ENCODE peak calls at places on chromosomes 6 and 20, in nine cellular contexts. B, Q, N, Z, H, F, O, M and K are unnamed samples.

GRCh38 chr6:144417686-144418085 is 132.6 kb downstream of the UTRN start:
- DNase-seq in B (no peak), Q (no peak), N (no peak), Z (no peak), H (no peak), F (no peak), O (no peak), M (no peak), K (no peak)

GRCh38 chr6:29263001-29263400 is 38.5 kb upstream of the OR14J1 start:
- DNase-seq in B (no peak), Q (no peak), N (no peak), Z (no peak), H (no peak), F (no peak), O (no peak), M (no peak), K (no peak)

GRCh38 chr6:129368970-129369369 is 341.0 kb downstream of the ARHGAP18 start:
- DNase-seq in B (no peak), Q (no peak), N (no peak), Z (peak; percentile 10), H (no peak), F (no peak), O (no peak), M (no peak), K (peak; percentile 58)

GRCh38 chr6:41489284-41489851 is 56.8 kb upstream of the FOXP4 start:
- DNase-seq in B (no peak), Q (no peak), N (no peak), Z (peak; percentile 55), H (no peak), F (no peak), O (no peak), M (no peak), K (no peak)

GRCh38 chr20:38123021-38123587 is 42.0 kb downstream of the TGM2 start:
- DNase-seq in B (no peak), Q (no peak), N (no peak), Z (peak; percentile 68), H (no peak), F (no peak), O (no peak), M (no peak), K (peak; percentile 80)

GRCh38 chr6:89411269-89412070 is 603 bp downstream of the RRAGD start:
- DNase-seq in B (peak; percentile 8), Q (no peak), N (peak; percentile 18), Z (no peak), H (peak; percentile 33), F (no peak), O (no peak), M (no peak), K (no peak)

GRCh38 chr6:169269180-169270076 is 15.8 kb upstream of the THBS2 start:
- DNase-seq in B (no peak), Q (no peak), N (no peak), Z (peak; percentile 58), H (no peak), F (no peak), O (no peak), M (no peak), K (peak; percentile 96)

GRCh38 chr6:32186496-32186840 is 2.4 kb upstream of the AGER start:
- DNase-seq in B (no peak), Q (no peak), N (no peak), Z (no peak), H (no peak), F (no peak), O (no peak), M (no peak), K (no peak)

GRCh38 chr6:131914234-131914633 is 36.9 kb downstream of the CCN2 start:
- DNase-seq in B (no peak), Q (no peak), N (no peak), Z (peak; percentile 55), H (no peak), F (no peak), O (no peak), M (no peak), K (no peak)

GRCh38 chr6:84027340-84028183 is 6.0 kb upstream of the MRAP2 start:
- DNase-seq in B (no peak), Q (no peak), N (no peak), Z (peak; percentile 65), H (no peak), F (no peak), O (no peak), M (no peak), K (no peak)

GRCh38 chr6:20577280-20577679 is 43.0 kb downstream of the CDKAL1 start:
- DNase-seq in B (no peak), Q (no peak), N (no peak), Z (no peak), H (no peak), F (no peak), O (no peak), M (no peak), K (no peak)

GRCh38 chr20:25344634-25345033 is 46.0 kb downstream of the ABHD12 start:
- DNase-seq in B (no peak), Q (no peak), N (no peak), Z (no peak), H (no peak), F (no peak), O (no peak), M (no peak), K (no peak)

GRCh38 chr6:75579951-75580350 is 21.7 kb upstream of the SENP6 start:
- DNase-seq in B (no peak), Q (no peak), N (no peak), Z (peak; percentile 86), H (no peak), F (no peak), O (no peak), M (no peak), K (no peak)